ENCODE peak calls at places on chromosomes 6 and 20, in eight cellular contexts. B, U, N, S, Z, A, P and R are unnamed samples.

GRCh38 chr6:152634773-152635172 is 2.4 kb downstream of the SYNE1 start:
- DNase-seq in U (no peak), S (no peak), A (peak; percentile 10), N (no peak), P (no peak), B (no peak), Z (peak; percentile 25), R (no peak)

GRCh38 chr20:51562027-51562333 is 19.5 kb upstream of the NFATC2 start:
- DNase-seq in A (no peak), N (no peak), Z (no peak), P (no peak), S (no peak), B (no peak), U (no peak), R (no peak)

GRCh38 chr6:165695736-165696515 is 32.9 kb upstream of the PDE10A start:
- DNase-seq in B (no peak), Z (no peak), A (peak; percentile 52), P (no peak), S (peak; percentile 17), N (no peak), U (no peak), R (no peak)

GRCh38 chr6:161242113-161242512 is 31.7 kb downstream of the AGPAT4 start:
- DNase-seq in B (no peak), P (no peak), U (no peak), A (no peak), N (no peak), S (no peak), Z (no peak), R (no peak)

GRCh38 chr20:20211274-20211987 is 156.5 kb upstream of the INSM1 start:
- DNase-seq in P (no peak), S (no peak), N (no peak), A (peak; percentile 96), U (no peak), B (no peak), Z (no peak), R (no peak)

GRCh38 chr20:47998736-47999135 is 213.5 kb upstream of the SULF2 start:
- DNase-seq in B (no peak), S (no peak), U (no peak), P (no peak), N (no peak), Z (no peak), A (no peak), R (no peak)

GRCh38 chr20:24783631-24784492 is 165.2 kb upstream of the CST7 start:
- DNase-seq in U (peak; percentile 19), Z (no peak), B (no peak), P (no peak), N (no peak), S (no peak), A (no peak), R (peak; percentile 42)

GRCh38 chr20:50919567-50919966 is 11.7 kb downstream of the ADNP start:
- DNase-seq in B (peak; percentile 91), U (peak; percentile 62), A (peak; percentile 32), Z (peak; percentile 44), P (no peak), N (no peak), S (no peak), R (peak; percentile 22)

GRCh38 chr6:78864957-78865356 is 2.4 kb upstream of the IRAK1BP1 start:
- DNase-seq in U (no peak), N (no peak), A (no peak), B (no peak), Z (no peak), S (no peak), P (no peak), R (no peak)

GRCh38 chr6:53854843-53855567 is 60.2 kb downstream of the LRRC1 start:
- DNase-seq in B (peak; percentile 68), S (no peak), A (no peak), N (no peak), Z (no peak), P (no peak), U (peak; percentile 6), R (no peak)

GRCh38 chr6:39521826-39522377 is 199.4 kb upstream of the KCNK16 start:
- DNase-seq in S (no peak), N (no peak), A (no peak), P (no peak), U (no peak), Z (no peak), B (no peak), R (no peak)

GRCh38 chr6:157912326-157912725 is 69.3 kb upstream of the SYNJ2 start:
- DNase-seq in A (peak; percentile 58), N (no peak), B (no peak), S (no peak), P (no peak), Z (no peak), U (no peak), R (no peak)

GRCh38 chr20:18263723-18264122 is 24.6 kb upstream of the ZNF133 start:
- DNase-seq in S (no peak), B (no peak), N (no peak), P (no peak), U (peak; percentile 34), Z (no peak), A (peak; percentile 25), R (no peak)

GRCh38 chr6:21033575-21034026 is 499.3 kb downstream of the CDKAL1 start:
- DNase-seq in N (no peak), P (no peak), U (peak; percentile 14), B (no peak), S (no peak), A (no peak), Z (peak; percentile 35), R (peak; percentile 53)

GRCh38 chr20:64025826-64026412 is 10.1 kb upstream of the C20orf204 start:
- DNase-seq in P (no peak), S (no peak), A (no peak), N (no peak), Z (no peak), B (no peak), U (no peak), R (no peak)

GRCh38 chr20:5127204-5127858 is 523 bp downstream of the CDS2 start:
- DNase-seq in A (peak; percentile 56), U (peak; percentile 70), B (no peak), S (no peak), N (peak; percentile 81), Z (peak; percentile 53), P (peak; percentile 17), R (peak; percentile 62)

GRCh38 chr6:15256538-15257222 is 10.8 kb downstream of the JARID2 start:
- DNase-seq in Z (peak; percentile 37), A (no peak), B (no peak), P (no peak), U (no peak), S (no peak), N (no peak), R (no peak)

GRCh38 chr6:33609444-33610034 is 11.6 kb upstream of the ITPR3 start:
- DNase-seq in Z (peak; percentile 85), S (no peak), N (peak; percentile 44), A (peak; percentile 94), B (no peak), U (no peak), P (no peak), R (no peak)

GRCh38 chr6:164108869-164109769 is 694.6 kb downstream of the QKI start:
- DNase-seq in A (peak; percentile 72), S (no peak), Z (peak; percentile 96), P (no peak), B (no peak), N (no peak), U (peak; percentile 15), R (no peak)

GRCh38 chr20:51622004-51622874 is 79.7 kb upstream of the NFATC2 start:
- DNase-seq in S (no peak), U (no peak), N (no peak), Z (no peak), B (no peak), P (no peak), A (no peak), R (no peak)

GRCh38 chr20:25000268-25000801 is 7.8 kb upstream of the APMAP start:
- DNase-seq in B (no peak), N (no peak), U (peak; percentile 35), S (no peak), Z (peak; percentile 53), A (peak; percentile 96), P (no peak), R (peak; percentile 20)

GRCh38 chr6:159943101-159943632 is 25.7 kb upstream of the IGF2R start:
- DNase-seq in Z (no peak), S (no peak), A (peak; percentile 23), N (no peak), B (no peak), U (no peak), P (no peak), R (no peak)